ENCODE peak calls at places on chromosome 12, in five cellular contexts. One of them, this sample, is unnamed.

GRCh38 chr12:52892974-52893373 is 11.9 kb downstream of the KRT8 start:
- DNase-seq in neuronal stem cell: no peak
- DNase-seq in mesenchymal stem cell: no peak
- DNase-seq in IMR-90: no peak
- DNase-seq in mesendoderm: no peak
- DNase-seq in this sample: no peak

GRCh38 chr12:34597548-34598351 is 575.5 kb downstream of the ALG10 start:
- DNase-seq in neuronal stem cell: no peak
- DNase-seq in mesenchymal stem cell: no peak
- DNase-seq in IMR-90: no peak
- DNase-seq in mesendoderm: no peak
- DNase-seq in this sample: no peak

GRCh38 chr12:65911321-65911720 is 87.0 kb downstream of the HMGA2 start:
- DNase-seq in neuronal stem cell: no peak
- DNase-seq in mesenchymal stem cell: no peak
- DNase-seq in IMR-90: peak
- DNase-seq in mesendoderm: no peak
- DNase-seq in this sample: no peak

GRCh38 chr12:30622509-30622908 is 73.2 kb downstream of the IPO8 start:
- DNase-seq in neuronal stem cell: no peak
- DNase-seq in mesenchymal stem cell: peak
- DNase-seq in IMR-90: peak
- DNase-seq in mesendoderm: no peak
- DNase-seq in this sample: peak

GRCh38 chr12:113456761-113457160 is 14.9 kb downstream of the LHX5 start:
- DNase-seq in neuronal stem cell: no peak
- DNase-seq in mesenchymal stem cell: no peak
- DNase-seq in IMR-90: no peak
- DNase-seq in mesendoderm: no peak
- DNase-seq in this sample: no peak

GRCh38 chr12:128715485-128715884 is 108.3 kb downstream of the SLC15A4 start:
- DNase-seq in neuronal stem cell: no peak
- DNase-seq in mesenchymal stem cell: no peak
- DNase-seq in IMR-90: no peak
- DNase-seq in mesendoderm: no peak
- DNase-seq in this sample: no peak

GRCh38 chr12:65875635-65876034 is 51.4 kb downstream of the HMGA2 start:
- DNase-seq in neuronal stem cell: no peak
- DNase-seq in mesenchymal stem cell: peak
- DNase-seq in IMR-90: peak
- DNase-seq in mesendoderm: no peak
- DNase-seq in this sample: no peak

GRCh38 chr12:49652921-49653520 is 29.7 kb downstream of the PRPF40B start:
- DNase-seq in neuronal stem cell: no peak
- DNase-seq in mesenchymal stem cell: no peak
- DNase-seq in IMR-90: no peak
- DNase-seq in mesendoderm: no peak
- DNase-seq in this sample: peak

GRCh38 chr12:49794811-49795653 is 33.2 kb downstream of the NCKAP5L start:
- DNase-seq in neuronal stem cell: no peak
- DNase-seq in mesenchymal stem cell: no peak
- DNase-seq in IMR-90: no peak
- DNase-seq in mesendoderm: no peak
- DNase-seq in this sample: no peak

GRCh38 chr12:42802688-42803279 is 213.2 kb upstream of the PRICKLE1 start:
- DNase-seq in neuronal stem cell: no peak
- DNase-seq in mesenchymal stem cell: no peak
- DNase-seq in IMR-90: peak
- DNase-seq in mesendoderm: no peak
- DNase-seq in this sample: no peak

GRCh38 chr12:120538281-120539156 is 4.4 kb downstream of the RNF10 start:
- DNase-seq in neuronal stem cell: no peak
- DNase-seq in mesenchymal stem cell: peak
- DNase-seq in IMR-90: peak
- DNase-seq in mesendoderm: no peak
- DNase-seq in this sample: no peak

GRCh38 chr12:29847246-29847645 is 63.5 kb upstream of the TMTC1 start:
- DNase-seq in neuronal stem cell: no peak
- DNase-seq in mesenchymal stem cell: no peak
- DNase-seq in IMR-90: no peak
- DNase-seq in mesendoderm: no peak
- DNase-seq in this sample: no peak

GRCh38 chr12:109098142-109098652 is 800 bp downstream of the UNG start:
- DNase-seq in neuronal stem cell: no peak
- DNase-seq in mesenchymal stem cell: peak
- DNase-seq in IMR-90: peak
- DNase-seq in mesendoderm: no peak
- DNase-seq in this sample: no peak

DNA sequence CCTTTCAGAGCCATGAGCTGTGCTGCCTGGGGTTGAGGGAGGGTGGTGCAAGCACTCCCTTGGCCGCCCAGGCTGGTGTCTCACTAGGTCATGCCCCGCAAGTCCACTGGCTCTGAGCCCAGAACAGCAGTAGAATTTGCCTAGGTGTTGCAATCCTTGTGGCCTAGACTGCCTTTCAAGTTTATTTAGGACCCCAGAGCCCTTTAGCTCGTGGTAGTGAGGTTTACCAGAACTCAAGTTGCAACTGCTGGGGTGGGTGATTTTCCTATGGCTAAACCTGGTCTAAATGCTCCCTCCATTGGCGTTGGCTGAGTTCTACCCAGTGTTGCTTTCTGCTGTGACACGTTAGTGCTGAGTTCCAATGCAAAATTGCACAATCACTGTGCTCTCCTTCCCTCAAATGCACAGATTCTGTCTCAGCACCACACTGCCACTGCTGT is 287.2 kb downstream of the BCAT1 start:
- DNase-seq in neuronal stem cell: no peak
- DNase-seq in mesenchymal stem cell: peak
- DNase-seq in IMR-90: peak
- DNase-seq in mesendoderm: no peak
- DNase-seq in this sample: no peak
- H4K8ac ChIP-seq in neuronal stem cell: no peak
- H4K8ac ChIP-seq in mesenchymal stem cell: no peak
- H4K8ac ChIP-seq in IMR-90: no peak
- H4K8ac ChIP-seq in mesendoderm: no peak
- H4K8ac ChIP-seq in this sample: no peak

DNA sequence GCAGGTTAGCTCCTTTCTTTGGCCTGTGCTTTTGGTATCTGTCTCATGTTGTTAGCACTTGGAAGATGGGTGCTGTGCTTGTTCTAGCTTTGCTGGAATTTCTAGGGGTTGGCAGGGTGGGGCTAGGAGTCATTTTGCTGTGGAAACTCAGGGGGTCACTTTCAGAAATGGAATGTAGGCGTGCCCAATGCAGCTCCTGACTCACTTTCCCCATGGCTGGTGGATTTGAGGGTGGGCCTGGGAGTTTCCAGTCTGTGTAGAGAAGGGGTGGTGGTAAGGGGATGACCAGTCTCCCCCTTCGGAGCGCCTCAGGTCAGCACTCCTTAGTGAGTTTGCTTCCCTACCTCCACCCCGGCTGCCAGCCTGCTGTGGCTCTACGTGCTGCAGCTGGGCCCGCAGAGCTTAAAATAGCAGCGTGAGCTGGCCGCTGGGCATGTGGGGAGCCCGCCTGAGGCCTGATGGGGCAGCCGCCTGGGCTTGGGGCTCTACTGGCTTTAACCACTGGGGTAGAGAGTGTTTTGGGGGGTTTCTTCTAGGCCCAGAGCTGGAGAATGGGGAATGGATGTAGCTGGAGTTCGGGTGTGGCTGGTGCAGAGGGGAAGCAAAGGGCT is 108.2 kb downstream of the TSPAN9 start:
- DNase-seq in neuronal stem cell: no peak
- DNase-seq in mesenchymal stem cell: no peak
- DNase-seq in IMR-90: no peak
- DNase-seq in mesendoderm: no peak
- DNase-seq in this sample: no peak
- H3K4ac ChIP-seq in neuronal stem cell: no peak
- H3K4ac ChIP-seq in mesenchymal stem cell: no peak
- H3K4ac ChIP-seq in IMR-90: no peak
- H3K4ac ChIP-seq in mesendoderm: no peak
- H3K4ac ChIP-seq in this sample: no peak

DNA sequence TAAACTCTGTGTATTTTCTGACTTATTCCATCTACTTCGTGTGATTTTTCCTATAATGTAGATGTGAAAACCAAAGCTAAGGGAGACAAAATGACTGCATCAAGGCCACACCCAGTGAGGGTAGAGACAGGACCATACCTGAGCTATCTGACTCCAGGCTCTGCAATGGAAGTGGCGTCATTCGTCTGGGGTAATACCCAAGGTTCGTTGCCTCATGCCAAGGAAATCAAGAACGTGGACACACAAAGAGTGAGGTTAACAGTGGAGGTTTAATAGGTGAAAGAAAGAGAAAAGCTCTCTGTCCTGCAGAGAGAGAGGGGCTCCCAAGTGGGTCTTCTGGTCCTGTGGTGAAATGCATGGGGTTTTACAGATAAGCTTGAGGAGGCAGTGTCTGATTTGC is 285.4 kb upstream of the SFSWAP start:
- DNase-seq in neuronal stem cell: no peak
- DNase-seq in mesenchymal stem cell: no peak
- DNase-seq in IMR-90: no peak
- DNase-seq in mesendoderm: no peak
- DNase-seq in this sample: no peak
- H3K9ac ChIP-seq in neuronal stem cell: no peak
- H3K9ac ChIP-seq in mesenchymal stem cell: no peak
- H3K9ac ChIP-seq in IMR-90: no peak
- H3K9ac ChIP-seq in mesendoderm: no peak
- H3K9ac ChIP-seq in this sample: no peak

GRCh38 chr12:131909596-131910219 is 15.3 kb downstream of the ULK1 start:
- DNase-seq in neuronal stem cell: no peak
- DNase-seq in mesenchymal stem cell: no peak
- DNase-seq in IMR-90: no peak
- DNase-seq in mesendoderm: no peak
- DNase-seq in this sample: no peak
- H4K8ac ChIP-seq in neuronal stem cell: no peak
- H4K8ac ChIP-seq in mesenchymal stem cell: no peak
- H4K8ac ChIP-seq in IMR-90: no peak
- H4K8ac ChIP-seq in mesendoderm: no peak
- H4K8ac ChIP-seq in this sample: no peak

GRCh38 chr12:57156701-57157403 is 9.4 kb upstream of the LRP1-AS start:
- DNase-seq in neuronal stem cell: no peak
- DNase-seq in mesenchymal stem cell: no peak
- DNase-seq in IMR-90: no peak
- DNase-seq in mesendoderm: no peak
- DNase-seq in this sample: no peak
- H3K4ac ChIP-seq in neuronal stem cell: no peak
- H3K4ac ChIP-seq in mesenchymal stem cell: no peak
- H3K4ac ChIP-seq in IMR-90: no peak
- H3K4ac ChIP-seq in mesendoderm: no peak
- H3K4ac ChIP-seq in this sample: no peak

GRCh38 chr12:93571360-93571853 is 1.1 kb upstream of the SOCS2 start:
- DNase-seq in neuronal stem cell: peak
- DNase-seq in mesenchymal stem cell: peak
- DNase-seq in IMR-90: peak
- DNase-seq in mesendoderm: peak
- DNase-seq in this sample: peak

GRCh38 chr12:93570552-93571359 is 1.7 kb upstream of the SOCS2 start:
- DNase-seq in neuronal stem cell: peak
- DNase-seq in mesenchymal stem cell: peak
- DNase-seq in IMR-90: peak
- DNase-seq in mesendoderm: peak
- DNase-seq in this sample: peak

GRCh38 chr12:93571854-93572711 is at the start of gene SOCS2:
- DNase-seq in neuronal stem cell: peak
- DNase-seq in mesenchymal stem cell: peak
- DNase-seq in IMR-90: peak
- DNase-seq in mesendoderm: peak
- DNase-seq in this sample: no peak

GRCh38 chr12:93573552-93574223 is 1.2 kb downstream of the SOCS2 start:
- DNase-seq in neuronal stem cell: peak
- DNase-seq in mesenchymal stem cell: peak
- DNase-seq in IMR-90: peak
- DNase-seq in mesendoderm: peak
- DNase-seq in this sample: no peak

DNA sequence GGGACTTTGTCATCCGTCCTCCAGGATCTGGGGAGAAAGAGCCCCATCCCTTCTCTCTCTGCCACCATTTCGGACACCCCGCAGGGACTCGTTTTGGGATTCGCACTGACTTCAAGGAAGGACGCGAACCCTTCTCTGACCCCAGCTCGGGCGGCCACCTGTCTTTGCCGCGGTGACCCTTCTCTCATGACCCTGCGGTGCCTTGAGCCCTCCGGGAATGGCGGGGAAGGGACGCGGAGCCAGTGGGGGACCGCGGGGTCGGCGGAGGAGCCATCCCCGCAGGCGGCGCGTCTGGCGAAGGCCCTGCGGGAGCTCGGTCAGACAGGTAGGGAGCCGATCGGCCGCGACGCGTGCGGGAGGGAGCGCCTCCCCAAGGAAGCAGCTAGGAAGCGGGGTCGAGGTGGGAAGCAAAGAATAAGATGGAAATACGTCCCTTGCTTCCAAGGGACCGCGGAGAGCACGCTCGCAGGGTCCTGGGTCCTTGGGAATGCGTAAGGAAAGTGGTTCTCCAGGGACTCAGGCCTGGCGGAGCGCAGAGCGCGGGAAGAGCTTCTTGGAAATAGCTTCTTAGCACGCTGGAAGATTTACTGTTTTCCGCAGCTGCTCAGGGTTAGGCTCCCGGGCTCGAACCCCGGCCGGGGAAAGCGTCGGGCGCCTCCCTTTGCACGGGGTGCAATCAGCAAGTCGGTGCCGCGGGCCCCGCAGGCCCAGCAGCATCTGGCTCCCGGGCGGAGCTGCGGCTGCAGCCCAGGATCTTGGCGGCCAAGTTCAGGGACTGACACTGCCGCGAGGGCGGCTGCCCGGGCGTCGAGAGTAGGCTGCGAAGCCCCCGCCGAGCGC is 457 bp downstream of the SOCS2 start:
- DNase-seq in neuronal stem cell: peak
- DNase-seq in mesenchymal stem cell: peak
- DNase-seq in IMR-90: peak
- DNase-seq in mesendoderm: peak
- DNase-seq in this sample: peak
- H3K9ac ChIP-seq in neuronal stem cell: peak
- H3K9ac ChIP-seq in mesenchymal stem cell: peak
- H3K9ac ChIP-seq in IMR-90: peak
- H3K9ac ChIP-seq in mesendoderm: peak
- H3K9ac ChIP-seq in this sample: peak